ENCODE peak calls at places on chromosomes 1 and 21, in four cellular contexts. F is RWPE2; R is OCI-LY7; H is naive thymus-derived CD4-positive, alpha-beta T cell. Z is an unnamed sample. For H3K4me1, the result is how much of the 10 kb centered on the place peaks cover.

GRCh38 chr21:44450402-44450801 is 4.9 kb upstream of the LRRC3 start:
- DNase-seq in F (no peak), R (no peak), H (no peak), Z (no peak)

GRCh38 chr1:66598670-66599069 is 64.7 kb downstream of the SGIP1 start:
- DNase-seq in F (no peak), R (no peak), H (no peak), Z (no peak)

GRCh38 chr1:26432793-26433192 is 672 bp downstream of the DHDDS start:
- DNase-seq in F (no peak), R (no peak), H (no peak), Z (no peak)

GRCh38 chr1:19662313-19662712 is 2.4 kb upstream of the HTR6 start:
- DNase-seq in F (no peak), R (no peak), H (no peak), Z (no peak)

GRCh38 chr1:58575831-58576726 is 973 bp downstream of the TACSTD2 start:
- DNase-seq in F (peak), R (no peak), H (no peak), Z (peak)

GRCh38 chr1:234697741-234698140 is 87.8 kb upstream of the IRF2BP2 start:
- DNase-seq in F (no peak), R (no peak), H (no peak), Z (no peak)

GRCh38 chr1:41356752-41357151 is 4.5 kb upstream of the FOXO6 start:
- DNase-seq in F (no peak), R (no peak), H (no peak), Z (no peak)

GRCh38 chr1:106798991-106799390 is 257.5 kb upstream of the PRMT6 start:
- DNase-seq in F (no peak), R (no peak), H (no peak), Z (no peak)

GRCh38 chr1:242017580-242018233 is 18.8 kb upstream of the MAP1LC3C start:
- DNase-seq in F (no peak), R (peak), H (no peak), Z (peak)

GRCh38 chr1:53381790-53382401 is 54.0 kb upstream of the LRP8 start:
- DNase-seq in F (no peak), R (no peak), H (no peak), Z (no peak)

GRCh38 chr21:42532466-42533181 is 19.0 kb downstream of the SLC37A1 start:
- DNase-seq in F (no peak), R (peak), H (no peak), Z (no peak)

GRCh38 chr1:88683848-88684481 is at the start of gene PKN2:
- DNase-seq in F (peak), R (peak), H (peak), Z (peak)

GRCh38 chr1:243421784-243422183 is 165.9 kb downstream of the SDCCAG8 start:
- DNase-seq in F (no peak), R (no peak), H (peak), Z (peak)

GRCh38 chr1:59116920-59117542 is 179.9 kb upstream of the FGGY start:
- DNase-seq in F (no peak), R (no peak), H (no peak), Z (no peak)

GRCh38 chr1:203360772-203361171 is 9.8 kb upstream of the FMOD start:
- DNase-seq in F (no peak), R (no peak), H (no peak), Z (no peak)

GRCh38 chr1:41315867-41316266 is 45.4 kb upstream of the FOXO6 start:
- DNase-seq in F (no peak), R (no peak), H (no peak), Z (no peak)

DNA sequence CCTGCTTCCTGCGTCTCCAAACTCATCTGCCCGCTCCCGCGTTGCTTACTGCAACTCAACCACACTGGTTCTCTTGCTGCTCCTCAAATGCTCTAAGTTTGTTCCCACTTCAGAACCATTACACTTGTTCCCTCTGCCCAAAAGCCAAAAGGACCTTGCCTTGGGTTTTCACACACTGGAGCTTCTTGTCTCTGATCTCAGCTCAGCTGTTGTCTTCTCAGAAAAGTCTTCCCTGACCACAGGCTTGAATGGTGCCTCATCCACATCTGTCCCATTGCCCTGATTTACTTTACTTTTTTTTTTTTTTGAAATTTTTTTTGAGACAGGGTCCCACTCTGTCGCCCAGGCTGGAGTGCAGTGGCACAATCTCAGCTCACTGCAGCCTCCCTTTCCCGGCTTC is 44.3 kb upstream of the SYT14 start:
- DNase-seq in F (no peak), R (no peak), H (no peak), Z (no peak)
- H3K4me1 ChIP-seq in F (under half), R (under half), H (under half), Z (under half)

DNA sequence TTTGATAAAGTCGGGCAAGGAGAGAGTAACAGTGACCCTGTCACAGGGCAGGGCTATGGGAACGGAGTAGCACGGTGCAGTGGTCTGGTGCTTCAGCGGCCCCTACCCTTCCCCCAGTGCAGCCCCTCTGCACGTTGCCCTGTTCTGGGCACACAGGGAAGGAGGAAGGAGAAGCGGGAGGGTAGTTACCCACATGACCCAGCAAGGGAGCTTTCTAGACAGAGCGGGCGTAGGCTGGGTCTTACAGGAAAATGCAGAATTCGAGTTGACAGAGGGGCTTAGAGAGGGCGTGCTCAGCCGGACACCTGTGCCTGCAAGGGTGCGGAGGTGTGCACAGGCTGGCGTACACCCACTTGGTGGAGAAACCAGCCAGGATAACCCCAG is 341.2 kb downstream of the NPHP4 start:
- DNase-seq in F (no peak), R (no peak), H (no peak), Z (no peak)
- H3K4me1 ChIP-seq in F (under half), R (under half), H (under half), Z (under half)

DNA sequence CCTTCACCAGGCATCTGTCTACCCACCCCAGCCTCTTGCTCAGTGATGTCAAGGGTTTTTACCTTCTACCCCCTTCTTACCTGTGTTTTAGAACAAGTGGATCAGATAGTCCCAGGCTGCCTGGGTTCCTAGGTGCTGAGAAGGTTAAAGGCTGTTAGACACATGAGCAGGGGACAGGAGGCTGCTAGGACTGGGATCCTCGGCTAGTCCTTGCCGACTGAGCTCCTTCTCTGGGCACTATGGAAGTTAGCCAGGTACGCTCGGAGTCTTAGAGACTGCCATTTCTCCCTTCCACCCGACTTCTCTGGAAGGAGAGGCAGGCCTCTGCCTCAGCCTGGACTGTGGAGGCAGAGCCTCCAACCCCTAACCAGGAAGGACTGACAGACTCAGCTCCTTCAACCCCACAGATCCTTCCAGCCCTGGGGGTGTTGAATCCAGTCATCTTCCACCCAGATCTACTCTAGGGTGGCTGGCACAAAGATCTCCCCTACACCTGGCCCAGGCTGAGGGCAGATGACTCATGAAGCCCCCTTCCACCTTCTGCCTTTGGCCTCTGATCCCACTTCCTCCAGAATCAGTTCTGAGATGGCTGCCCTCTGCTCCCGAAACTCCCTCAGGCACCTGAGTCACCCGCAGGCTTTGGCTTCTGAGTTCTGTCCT is at the start of gene DYNLT4:
- DNase-seq in F (no peak), R (no peak), H (no peak), Z (no peak)
- H3K4me1 ChIP-seq in F (under half), R (half or more), H (half or more), Z (under half)

DNA sequence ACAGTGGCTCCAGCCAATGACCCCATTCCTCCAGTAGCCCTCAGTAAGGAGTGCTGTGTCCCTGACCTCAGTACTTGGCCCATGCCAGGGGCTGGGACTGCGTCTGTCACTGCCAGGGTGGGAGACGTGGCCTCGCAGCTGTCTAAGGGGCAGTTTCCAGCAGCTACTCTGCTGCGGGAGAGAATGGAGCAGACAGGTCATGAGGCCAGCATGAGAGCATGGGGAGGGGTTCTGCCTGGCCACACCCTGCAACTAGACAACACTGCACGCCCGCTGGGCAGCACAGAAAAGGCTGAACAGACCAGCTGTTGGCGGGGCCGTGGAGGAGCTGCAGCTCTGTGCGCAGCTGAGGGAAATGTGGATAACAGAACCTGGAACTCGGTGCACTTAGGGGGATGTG is 91.6 kb upstream of the COL6A1 start:
- DNase-seq in F (peak), R (no peak), H (no peak), Z (peak)
- H3K4me1 ChIP-seq in F (under half), R (under half), H (under half), Z (under half)